ENCODE peak calls at places on chromosomes 11 and 22, in eight cellular contexts. D is GM10248; T is HFFc6; O is Caco-2; R is Peyer's patch; X is CD8-positive, alpha-beta T cell; F is endothelial cell; J is GM23338. U is an unnamed sample.

GRCh38 chr11:120773501-120774031 is 250.3 kb upstream of the TBCEL start:
- DNase-seq in D (no peak), T (no peak), O (no peak), R (no peak), X (no peak), F (no peak), J (no peak), U (peak; percentile 33)

GRCh38 chr22:23207786-23208325 is 27.5 kb downstream of the BCR start:
- DNase-seq in D (no peak), T (no peak), O (no peak), R (no peak), X (no peak), F (no peak), J (no peak), U (no peak)

GRCh38 chr11:17343907-17344306 is 7.7 kb upstream of the NCR3LG1 start:
- DNase-seq in D (no peak), T (peak; percentile 85), O (no peak), R (no peak), X (no peak), F (no peak), J (peak; percentile 26), U (peak; percentile 84)

GRCh38 chr11:2419638-2420501 is 19.3 kb downstream of the TSSC4 start:
- DNase-seq in D (peak; percentile 82), T (peak; percentile 59), O (peak; percentile 74), R (peak; percentile 85), X (peak; percentile 49), F (peak; percentile 85), J (peak; percentile 87), U (peak; percentile 87)

GRCh38 chr22:39818050-39818449 is 75.5 kb downstream of the ENTHD1 start:
- DNase-seq in D (no peak), T (peak; percentile 25), O (no peak), R (no peak), X (no peak), F (no peak), J (no peak), U (no peak)

GRCh38 chr11:47285969-47286770 is 16.2 kb downstream of the MADD start:
- DNase-seq in D (no peak), T (no peak), O (no peak), R (no peak), X (no peak), F (no peak), J (no peak), U (no peak)

GRCh38 chr22:49973018-49973965 is 12.7 kb downstream of the PIM3 start:
- DNase-seq in D (no peak), T (no peak), O (no peak), R (no peak), X (no peak), F (no peak), J (no peak), U (peak; percentile 36)

GRCh38 chr11:3217751-3218482 is 696 bp downstream of the MRGPRG start:
- DNase-seq in D (no peak), T (no peak), O (peak; percentile 29), R (peak; percentile 38), X (no peak), F (no peak), J (no peak), U (no peak)

GRCh38 chr11:102722804-102723203 is 1.9 kb downstream of the MMP8 start:
- DNase-seq in D (no peak), T (no peak), O (no peak), R (no peak), X (no peak), F (no peak), J (no peak), U (no peak)

GRCh38 chr22:45317551-45318167 is 7.9 kb downstream of the FAM118A start:
- DNase-seq in D (no peak), T (peak; percentile 6), O (no peak), R (peak; percentile 68), X (peak; percentile 81), F (peak; percentile 31), J (peak; percentile 68), U (peak; percentile 53)

GRCh38 chr11:7490535-7490934 is 5.2 kb downstream of the OLFML1 start:
- DNase-seq in D (no peak), T (no peak), O (no peak), R (no peak), X (no peak), F (no peak), J (no peak), U (no peak)

GRCh38 chr11:65434057-65434666 is 11.6 kb downstream of the NEAT1 start:
- DNase-seq in D (no peak), T (peak; percentile 6), O (peak; percentile 18), R (no peak), X (no peak), F (no peak), J (no peak), U (peak; percentile 56)

GRCh38 chr11:29782447-29782846 is 234.4 kb downstream of the KCNA4 start:
- DNase-seq in D (no peak), T (no peak), O (no peak), R (no peak), X (no peak), F (no peak), J (no peak), U (peak; percentile 6)

GRCh38 chr22:46731246-46732040 is 6.6 kb downstream of the CERK start:
- DNase-seq in D (no peak), T (no peak), O (no peak), R (peak; percentile 93), X (no peak), F (no peak), J (peak; percentile 50), U (no peak)

GRCh38 chr11:11215058-11215815 is 137.8 kb downstream of the CSNK2A3 start:
- DNase-seq in D (no peak), T (no peak), O (no peak), R (no peak), X (no peak), F (no peak), J (no peak), U (no peak)

GRCh38 chr11:117202386-117203068 is 3.4 kb downstream of the TAGLN start:
- DNase-seq in D (no peak), T (no peak), O (no peak), R (no peak), X (no peak), F (no peak), J (no peak), U (no peak)

GRCh38 chr11:15627560-15627959 is 512.8 kb downstream of the INSC start:
- DNase-seq in D (no peak), T (peak; percentile 3), O (no peak), R (no peak), X (no peak), F (no peak), J (no peak), U (peak; percentile 18)

GRCh38 chr11:107780775-107781174 is 68.9 kb upstream of the SLN start:
- DNase-seq in D (no peak), T (no peak), O (no peak), R (no peak), X (no peak), F (no peak), J (no peak), U (no peak)

GRCh38 chr11:47437746-47438418 is 11.1 kb downstream of the RAPSN start:
- DNase-seq in D (no peak), T (no peak), O (no peak), R (no peak), X (no peak), F (no peak), J (no peak), U (no peak)

GRCh38 chr11:77619576-77620198 is 17.9 kb downstream of the CLNS1A start:
- DNase-seq in D (peak; percentile 20), T (peak; percentile 32), O (no peak), R (no peak), X (no peak), F (peak; percentile 33), J (peak; percentile 92), U (peak; percentile 66)

GRCh38 chr22:19183216-19183615 is 4.7 kb upstream of the SLC25A1 start:
- DNase-seq in D (no peak), T (no peak), O (no peak), R (no peak), X (no peak), F (no peak), J (no peak), U (no peak)

GRCh38 chr11:69096473-69096872 is 47.7 kb downstream of the TPCN2 start:
- DNase-seq in D (no peak), T (no peak), O (no peak), R (no peak), X (no peak), F (no peak), J (no peak), U (no peak)

GRCh38 chr11:22522225-22522624 is 103.4 kb downstream of the FANCF start:
- DNase-seq in D (no peak), T (no peak), O (no peak), R (no peak), X (no peak), F (no peak), J (no peak), U (no peak)

GRCh38 chr11:43937434-43938411 is 4.7 kb upstream of the C11orf96 start:
- DNase-seq in D (no peak), T (peak; percentile 51), O (no peak), R (no peak), X (no peak), F (no peak), J (no peak), U (peak; percentile 71)

GRCh38 chr11:64041846-64042245 is 6.1 kb downstream of the FLRT1 start:
- DNase-seq in D (no peak), T (no peak), O (no peak), R (no peak), X (no peak), F (no peak), J (no peak), U (no peak)

DNA sequence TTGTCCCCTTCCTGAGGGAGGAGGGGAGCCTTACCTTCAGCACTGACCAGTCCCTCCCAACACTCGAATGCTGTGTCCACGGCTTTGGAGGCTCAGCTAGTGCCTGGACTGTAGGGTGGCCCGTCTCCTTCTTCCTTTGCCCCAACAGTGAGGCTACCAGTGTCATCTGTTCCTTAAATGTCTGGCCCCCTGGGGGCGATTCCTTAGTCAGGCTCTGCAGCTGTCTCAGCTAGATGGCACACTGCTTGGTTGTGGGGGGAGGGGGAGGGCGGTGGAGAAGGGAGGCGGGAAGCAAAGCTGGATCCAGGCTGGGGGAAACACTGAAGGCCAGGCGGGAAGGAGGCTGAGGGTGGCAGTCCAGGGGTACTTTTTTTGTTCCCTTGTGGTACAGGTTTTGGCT is at the start of gene IGSF22:
- DNase-seq in D (no peak), T (no peak), O (no peak), R (no peak), X (no peak), F (no peak), J (peak; percentile 76), U (no peak)
- TF ChIP-seq CTCF in D (no peak), T (no peak), O (no peak), R (no peak), X (no peak), F (no peak), J (no peak), U (no peak)

GRCh38 chr11:133576351-133576750 is 44.0 kb upstream of the OPCML start:
- DNase-seq in D (no peak), T (no peak), O (no peak), R (no peak), X (no peak), F (no peak), J (peak; percentile 89), U (no peak)
- TF ChIP-seq CTCF in D (no peak), T (no peak), O (no peak), R (no peak), X (no peak), F (peak; percentile 51), J (peak; percentile 82), U (no peak)

GRCh38 chr22:25898707-25899365 is 156.8 kb downstream of the MYO18B start:
- DNase-seq in D (no peak), T (no peak), O (no peak), R (no peak), X (no peak), F (peak; percentile 33), J (peak; percentile 79), U (no peak)
- TF ChIP-seq CTCF in D (peak; percentile 15), T (peak; percentile 17), O (peak; percentile 32), R (no peak), X (no peak), F (peak; percentile 64), J (peak; percentile 76), U (peak; percentile 6)

GRCh38 chr11:370087-370941 is 1.0 kb downstream of the B4GALNT4 start:
- DNase-seq in D (no peak), T (no peak), O (no peak), R (no peak), X (no peak), F (no peak), J (peak; percentile 82), U (no peak)
- TF ChIP-seq CTCF in D (no peak), T (no peak), O (no peak), R (no peak), X (no peak), F (no peak), J (peak; percentile 6), U (no peak)